ENCODE peak calls at places on chromosomes 13 and 19, in seven cellular contexts. R is choroid plexus epithelial cell; A is Right ventricle myocardium superior; W is activated CD8-positive, alpha-beta T cell treated with anti-CD3 and anti-CD28 coated beads for 36 hours; Q is islet precursor cell; U is EH; V is skeletal muscle cell. F is an unnamed sample.

GRCh38 chr19:3986260-3987041 is 1.2 kb upstream of the EEF2 start:
- DNase-seq in R (peak), A (no peak), W (peak), Q (no peak), U (peak), V (no peak), F (no peak)

GRCh38 chr13:97308735-97309429 is 86.7 kb downstream of the MBNL2 start:
- DNase-seq in R (no peak), A (no peak), W (no peak), Q (no peak), U (peak), V (no peak), F (no peak)

GRCh38 chr13:46982856-46983582 is 86.2 kb upstream of the HTR2A start:
- DNase-seq in R (no peak), A (no peak), W (peak), Q (no peak), U (no peak), V (no peak), F (no peak)

GRCh38 chr13:77918391-77919261 is at the start of gene EDNRB:
- DNase-seq in R (peak), A (peak), W (peak), Q (peak), U (no peak), V (no peak), F (peak)

GRCh38 chr19:54517483-54517882 is 14.9 kb downstream of the LAIR2 start:
- DNase-seq in R (peak), A (peak), W (peak), Q (peak), U (peak), V (no peak), F (no peak)

GRCh38 chr13:44698076-44698475 is 121.9 kb upstream of the TSC22D1 start:
- DNase-seq in R (no peak), A (no peak), W (no peak), Q (no peak), U (no peak), V (no peak), F (no peak)

GRCh38 chr13:50015263-50015662 is at the start of gene KCNRG:
- DNase-seq in R (no peak), A (no peak), W (no peak), Q (no peak), U (no peak), V (no peak), F (no peak)

GRCh38 chr19:48637948-48638830 is 1.0 kb upstream of the DBP start:
- DNase-seq in R (peak), A (peak), W (peak), Q (peak), U (peak), V (peak), F (peak)

GRCh38 chr19:38731654-38732301 is 12.5 kb downstream of the CAPN12 start:
- DNase-seq in R (no peak), A (no peak), W (no peak), Q (peak), U (no peak), V (no peak), F (peak)

GRCh38 chr13:98690348-98691041 is 62.0 kb downstream of the SLC15A1 start:
- DNase-seq in R (no peak), A (no peak), W (no peak), Q (no peak), U (no peak), V (no peak), F (no peak)

F was measured in posterior vena cava.